ENCODE peak calls at places on chromosomes 16 and 17, in six cellular contexts. C is dorsolateral prefrontal cortex; U is psoas muscle; Y is stimulated activated CD8-positive, alpha-beta memory T cell treated with anti-CD3 and anti-CD28 coated beads, Interleukin-4, amount 100 ng/mL, for 1 hour; J is amygdala; S is central memory CD4-positive, alpha-beta T cell. Z is an unnamed sample.

GRCh38 chr16:24151482-24151939 is 104.6 kb upstream of the CACNG3 start:
- DNase-seq in U (no peak), S (peak), Y (no peak), C (no peak), J (no peak), Z (peak)

GRCh38 chr17:61338000-61338864 is 61.4 kb upstream of the TBX2 start:
- DNase-seq in Y (no peak), U (no peak), C (peak), S (no peak), J (no peak), Z (no peak)

GRCh38 chr17:61487161-61487654 is 35.0 kb downstream of the TBX4 start:
- DNase-seq in S (no peak), Y (no peak), J (no peak), C (no peak), U (no peak), Z (no peak)

GRCh38 chr17:66522591-66523272 is 220.3 kb downstream of the PRKCA start:
- DNase-seq in C (no peak), J (no peak), Y (no peak), S (no peak), U (no peak), Z (no peak)

GRCh38 chr16:12159028-12159427 is 182.5 kb downstream of the SNX29 start:
- DNase-seq in C (no peak), Y (no peak), S (no peak), J (peak), U (no peak), Z (no peak)

GRCh38 chr16:57866529-57866918 is 64.2 kb upstream of the KIFC3 start:
- DNase-seq in Y (no peak), J (no peak), U (no peak), S (no peak), C (no peak), Z (no peak)

GRCh38 chr17:76791053-76791980 is 53.4 kb downstream of the MFSD11 start:
- DNase-seq in Y (no peak), U (no peak), C (peak), J (no peak), S (no peak), Z (peak)

GRCh38 chr17:77528516-77529327 is 388.0 kb downstream of the SEC14L1 start:
- DNase-seq in C (peak), U (peak), J (no peak), Y (no peak), S (no peak), Z (peak)

GRCh38 chr17:58046230-58047094 is 36.8 kb upstream of the DYNLL2 start:
- DNase-seq in Y (no peak), U (no peak), S (no peak), J (peak), C (peak), Z (no peak)

GRCh38 chr17:60079401-60079861 is 710 bp upstream of the HEATR6 start:
- DNase-seq in C (no peak), Y (no peak), J (no peak), U (no peak), S (no peak), Z (no peak)

GRCh38 chr17:40551091-40551873 is 14.0 kb downstream of the CCR7 start:
- DNase-seq in J (no peak), C (peak), Y (no peak), U (peak), S (no peak), Z (no peak)

GRCh38 chr16:53129281-53130192 is 74.7 kb downstream of the CHD9 start:
- DNase-seq in Y (no peak), U (no peak), C (no peak), J (no peak), S (no peak), Z (no peak)

GRCh38 chr16:85709766-85710423 is 21.1 kb upstream of the GINS2 start:
- DNase-seq in U (no peak), Y (no peak), S (no peak), J (no peak), C (no peak), Z (no peak)

GRCh38 chr16:14240964-14241363 is 169.8 kb downstream of the MRTFB start:
- DNase-seq in Y (no peak), U (no peak), S (no peak), C (no peak), J (no peak), Z (no peak)

GRCh38 chr17:75344664-75345063 is 55.4 kb upstream of the SLC25A19 start:
- DNase-seq in Y (no peak), U (no peak), J (no peak), C (no peak), S (no peak), Z (no peak)

GRCh38 chr16:89407925-89408300 is 82.4 kb downstream of the ANKRD11 start:
- DNase-seq in S (no peak), Y (no peak), C (no peak), J (no peak), U (peak), Z (no peak)

GRCh38 chr16:72934661-72935403 is 113.1 kb downstream of the ZFHX3 start:
- DNase-seq in S (no peak), U (peak), C (no peak), J (no peak), Y (no peak), Z (no peak)

GRCh38 chr17:34683390-34683789 is 104.0 kb downstream of the TMEM132E start:
- DNase-seq in U (no peak), C (no peak), S (no peak), J (no peak), Y (no peak), Z (no peak)

GRCh38 chr17:65593092-65593869 is 31.8 kb upstream of the AXIN2 start:
- DNase-seq in U (no peak), C (no peak), Y (no peak), S (no peak), J (no peak), Z (no peak)

GRCh38 chr17:75371981-75372380 is 33.5 kb downstream of the GRB2 start:
- DNase-seq in J (no peak), U (no peak), C (no peak), S (no peak), Y (no peak), Z (no peak)

GRCh38 chr17:29627951-29628350 is 5.2 kb upstream of the CORO6 start:
- DNase-seq in S (no peak), C (no peak), U (no peak), J (no peak), Y (no peak), Z (no peak)

GRCh38 chr17:76262732-76263344 is 2.3 kb upstream of the UBALD2 start:
- DNase-seq in U (peak), Y (no peak), S (no peak), C (no peak), J (no peak), Z (no peak)

GRCh38 chr17:76547642-76548202 is 7.9 kb downstream of the PRCD start:
- DNase-seq in S (no peak), Y (no peak), C (no peak), J (no peak), U (no peak), Z (no peak)

GRCh38 chr17:71926746-71927398 is 193.9 kb upstream of the SOX9 start:
- DNase-seq in U (no peak), Y (no peak), J (no peak), S (no peak), C (no peak), Z (no peak)

GRCh38 chr16:70331588-70332358 is 14.9 kb upstream of the DDX19A start:
- DNase-seq in C (peak), J (peak), U (peak), S (no peak), Y (no peak), Z (no peak)

GRCh38 chr16:67236551-67237395 is 9.8 kb downstream of the TMEM208 start:
- DNase-seq in J (no peak), U (peak), C (no peak), S (peak), Y (no peak), Z (peak)

GRCh38 chr17:47252209-47252608 is 1.4 kb upstream of the ITGB3 start:
- DNase-seq in S (no peak), C (no peak), Y (no peak), J (no peak), U (no peak), Z (no peak)